ENCODE peak calls at places on chromosomes 13 and 19, in seven cellular contexts. Z, U, R, Q, S, B and K are unnamed samples.

GRCh38 chr19:36041831-36042230 is 9.2 kb upstream of the CLIP3 start:
- DNase-seq in Q (no peak), B (peak; percentile 20), Z (no peak), U (no peak), S (peak; percentile 80), R (no peak), K (no peak)

GRCh38 chr13:76758738-76759137 is 127.5 kb downstream of the KCTD12 start:
- DNase-seq in U (no peak), S (no peak), Z (peak; percentile 5), Q (no peak), B (peak; percentile 4), R (no peak), K (no peak)

GRCh38 chr19:52566121-52566520 is 4.0 kb upstream of the ZNF701 start:
- DNase-seq in R (no peak), S (no peak), U (no peak), Q (no peak), B (no peak), Z (no peak), K (no peak)

GRCh38 chr13:71867101-71867814 is at the start of gene DACH1:
- DNase-seq in Z (peak; percentile 69), Q (peak; percentile 59), U (peak; percentile 78), B (peak; percentile 23), R (peak; percentile 62), S (peak; percentile 81), K (peak; percentile 49)

GRCh38 chr13:64767054-64767453 is 2463.1 kb downstream of the PCDH9 start:
- DNase-seq in U (no peak), Q (no peak), Z (no peak), B (no peak), R (no peak), S (no peak), K (no peak)

GRCh38 chr13:27839809-27840467 is 47.7 kb downstream of the GSX1 start:
- DNase-seq in Z (no peak), B (peak; percentile 53), R (no peak), Q (no peak), U (no peak), S (no peak), K (no peak)

GRCh38 chr13:78102121-78102677 is 183.6 kb upstream of the EDNRB start:
- DNase-seq in B (peak; percentile 40), R (no peak), Z (no peak), S (no peak), Q (no peak), U (peak; percentile 63), K (no peak)

GRCh38 chr19:1130801-1131717 is 27.3 kb downstream of the GPX4 start:
- DNase-seq in U (peak; percentile 56), R (no peak), B (no peak), S (no peak), Q (no peak), Z (no peak), K (no peak)

GRCh38 chr13:113113846-113114271 is 8.3 kb downstream of the F7 start:
- DNase-seq in R (peak; percentile 46), Z (no peak), U (peak; percentile 37), S (no peak), B (no peak), Q (peak; percentile 24), K (peak; percentile 28)

GRCh38 chr19:45364696-45365095 is 5.7 kb downstream of the ERCC2 start:
- DNase-seq in U (no peak), S (no peak), Z (no peak), R (no peak), Q (no peak), B (no peak), K (no peak)

GRCh38 chr19:49190781-49191180 is 33.2 kb downstream of the TRPM4 start:
- DNase-seq in U (no peak), R (no peak), B (no peak), S (no peak), Q (no peak), Z (no peak), K (peak; percentile 4)

GRCh38 chr13:38981096-38981495 is 9.5 kb downstream of the STOML3 start:
- DNase-seq in Z (no peak), S (no peak), U (no peak), Q (no peak), R (no peak), B (no peak), K (no peak)

GRCh38 chr13:113635709-113636108 is 22.3 kb downstream of the ATP4B start:
- DNase-seq in Z (no peak), B (no peak), Q (peak; percentile 38), U (no peak), S (no peak), R (peak; percentile 44), K (peak; percentile 24)

GRCh38 chr13:78317030-78317429 is 286.3 kb downstream of the POU4F1 start:
- DNase-seq in Z (peak; percentile 0), S (peak; percentile 6), R (no peak), U (no peak), Q (no peak), B (no peak), K (no peak)

GRCh38 chr13:25391932-25392331 is 20.2 kb downstream of the ATP8A2 start:
- DNase-seq in Q (no peak), R (no peak), B (no peak), S (no peak), U (no peak), Z (no peak), K (no peak)

GRCh38 chr19:29308977-29309520 is 96.1 kb upstream of the UQCRFS1 start:
- DNase-seq in S (no peak), B (no peak), Z (no peak), U (no peak), Q (no peak), R (no peak), K (no peak)

GRCh38 chr19:4640247-4641000 is 1.1 kb downstream of the TNFAIP8L1 start:
- DNase-seq in R (no peak), Q (no peak), S (no peak), B (no peak), U (no peak), Z (no peak), K (peak; percentile 57)

GRCh38 chr19:42228640-42229039 is 8.5 kb downstream of the ZNF526 start:
- DNase-seq in B (no peak), Q (no peak), U (no peak), S (no peak), R (no peak), Z (no peak), K (no peak)

GRCh38 chr19:42226886-42227285 is 6.8 kb downstream of the ZNF526 start:
- DNase-seq in S (no peak), B (peak; percentile 68), Q (no peak), Z (no peak), R (no peak), U (no peak), K (no peak)

GRCh38 chr19:42229855-42230331 is 9.8 kb downstream of the ZNF526 start:
- DNase-seq in Z (no peak), R (no peak), B (no peak), Q (no peak), S (no peak), U (no peak), K (no peak)

GRCh38 chr19:42232435-42232834 is 10.0 kb downstream of the GSK3A start:
- DNase-seq in U (no peak), S (no peak), B (no peak), Z (no peak), Q (no peak), R (no peak), K (no peak)

GRCh38 chr19:42229263-42229854 is 9.2 kb downstream of the ZNF526 start:
- DNase-seq in Z (no peak), U (no peak), S (no peak), Q (no peak), R (no peak), B (no peak), K (no peak)
- H3K27ac ChIP-seq in Z (no peak overlapping the region), U (no peak overlapping the region), S (no peak overlapping the region), Q (no peak overlapping the region), R (no peak overlapping the region), B (no peak overlapping the region), K (no peak overlapping the region)

GRCh38 chr13:105565328-105565727 is 970.1 kb downstream of the EFNB2 start:
- DNase-seq in Q (no peak), Z (no peak), R (no peak), U (no peak), S (no peak), B (no peak), K (no peak)
- H3K27ac ChIP-seq in Q (no peak overlapping the region), Z (no peak overlapping the region), R (no peak overlapping the region), U (no peak overlapping the region), S (no peak overlapping the region), B (no peak overlapping the region), K (no peak overlapping the region)

GRCh38 chr13:40597735-40598365 is 68.6 kb downstream of the FOXO1 start:
- DNase-seq in Q (no peak), U (peak; percentile 41), B (peak; percentile 44), R (peak; percentile 72), S (no peak), Z (no peak), K (peak; percentile 62)

GRCh38 chr13:40599722-40600121 is 66.7 kb downstream of the FOXO1 start:
- DNase-seq in Q (no peak), U (no peak), R (no peak), S (no peak), Z (no peak), B (no peak), K (no peak)

GRCh38 chr13:40600145-40600751 is 66.2 kb downstream of the FOXO1 start:
- DNase-seq in B (no peak), R (no peak), U (no peak), S (no peak), Q (no peak), Z (no peak), K (no peak)

GRCh38 chr13:40598599-40598998 is 67.8 kb downstream of the FOXO1 start:
- DNase-seq in S (no peak), U (no peak), Z (no peak), Q (no peak), R (no peak), B (no peak), K (no peak)

DNA sequence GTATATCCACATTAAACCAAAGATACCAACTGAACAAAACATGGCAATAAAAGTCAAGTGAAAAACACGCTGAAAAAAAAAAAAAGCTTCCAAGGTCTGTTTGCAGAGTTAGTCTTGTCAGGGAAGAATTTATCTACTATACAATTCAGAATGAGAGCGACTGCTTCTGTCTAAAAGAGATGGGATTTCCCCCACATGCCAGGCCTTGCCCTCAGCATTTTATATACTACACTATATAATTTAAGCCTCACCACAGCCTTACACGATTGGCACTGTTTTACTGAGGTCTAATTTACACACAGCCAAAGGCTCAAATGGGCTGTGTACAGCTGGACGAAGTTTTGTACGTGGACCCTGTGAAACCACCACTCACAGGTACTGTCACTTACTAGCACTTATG is 67.3 kb downstream of the FOXO1 start:
- DNase-seq in Z (no peak), S (no peak), B (no peak), Q (no peak), U (no peak), R (no peak), K (no peak)
- H3K27ac ChIP-seq in Z (no peak overlapping the region), S (no peak overlapping the region), B (no peak overlapping the region), Q (peak overlapping the region; percentile 89), U (no peak overlapping the region), R (no peak overlapping the region), K (no peak overlapping the region)

DNA sequence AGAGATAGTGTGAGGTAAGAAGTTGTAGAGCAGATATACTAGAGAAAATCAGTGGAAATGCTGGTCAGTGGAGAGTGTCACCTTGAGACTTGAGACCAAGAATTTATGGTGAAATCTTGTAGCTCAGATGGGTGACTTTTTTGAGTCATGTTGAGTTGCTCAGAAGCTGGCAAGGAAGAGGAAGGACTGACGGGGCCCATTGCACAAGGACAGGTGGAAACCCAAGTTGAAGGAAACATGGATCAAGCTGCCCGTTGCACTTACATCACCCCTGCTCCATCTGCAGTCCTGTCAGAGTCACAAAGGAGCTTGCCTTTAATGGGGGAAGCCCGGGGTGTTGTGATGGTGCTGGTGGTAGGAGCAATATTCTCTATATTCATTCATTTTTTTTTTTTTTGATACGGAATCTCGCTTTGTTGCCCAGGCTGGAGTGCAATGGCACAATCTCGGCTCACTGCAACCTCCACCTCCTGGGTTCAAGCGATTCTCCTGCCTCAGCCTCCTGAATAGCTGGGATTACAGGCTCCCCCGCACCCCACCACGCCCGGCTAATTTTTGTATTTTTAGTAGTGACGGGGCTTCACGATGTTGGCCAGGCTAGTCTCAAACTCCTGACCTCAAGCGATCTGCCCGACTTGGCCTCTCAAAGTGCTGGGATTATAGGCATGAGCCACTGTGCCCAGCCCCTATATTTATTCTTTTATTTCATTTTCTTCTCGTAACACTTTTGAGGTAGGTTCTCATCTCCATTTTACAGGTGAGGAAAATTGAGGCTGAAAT is 27.4 kb downstream of the UBAC2 start:
- DNase-seq in Z (no peak), S (no peak), B (no peak), U (no peak), Q (no peak), R (no peak), K (no peak)
- H3K27ac ChIP-seq in Z (no peak overlapping the region), S (no peak overlapping the region), B (no peak overlapping the region), U (no peak overlapping the region), Q (no peak overlapping the region), R (no peak overlapping the region), K (no peak overlapping the region)